ENCODE peak calls at places on chromosomes 4 and X, in five cellular contexts. D, W, G, I and F are unnamed samples.

GRCh38 chr4:63777571-63777970 is 631.7 kb downstream of the TECRL start:
- DNase-seq in D (no peak), W (no peak), G (peak; percentile 2), I (no peak), F (no peak)

GRCh38 chr4:96108146-96108545 is 268.3 kb downstream of the PDHA2 start:
- DNase-seq in D (no peak), W (no peak), G (no peak), I (no peak), F (no peak)

GRCh38 chr4:166146806-166147540 is 273.9 kb downstream of the TLL1 start:
- DNase-seq in D (peak; percentile 3), W (no peak), G (no peak), I (no peak), F (no peak)

GRCh38 chr4:23891064-23891421 is 1.2 kb upstream of the PPARGC1A start:
- DNase-seq in D (no peak), W (no peak), G (no peak), I (no peak), F (no peak)

GRCh38 chr4:113837397-113837796 is 75.9 kb upstream of the CAMK2D start:
- DNase-seq in D (peak; percentile 86), W (no peak), G (no peak), I (peak; percentile 43), F (peak; percentile 89)

GRCh38 chrX:109732319-109732779 is 708 bp downstream of the ACSL4 start:
- DNase-seq in D (peak; percentile 39), W (no peak), G (no peak), I (peak; percentile 7), F (peak; percentile 55)

GRCh38 chr4:96874657-96875056 is 1034.8 kb downstream of the PDHA2 start:
- DNase-seq in D (no peak), W (no peak), G (no peak), I (no peak), F (no peak)

GRCh38 chr4:126604273-126604867 is 1028.4 kb upstream of the INTU start:
- DNase-seq in D (peak; percentile 19), W (no peak), G (peak; percentile 18), I (peak; percentile 30), F (peak; percentile 53)

GRCh38 chrX:125791781-125792180 is 374.3 kb downstream of the DCAF12L2 start:
- DNase-seq in D (no peak), W (no peak), G (no peak), I (no peak), F (no peak)

GRCh38 chr4:173013232-173013932 is 155.2 kb upstream of the GALNT7 start:
- DNase-seq in D (no peak), W (no peak), G (peak; percentile 21), I (peak; percentile 27), F (peak; percentile 60)

GRCh38 chr4:51923343-51923742 is 80.4 kb downstream of the DCUN1D4 start:
- DNase-seq in D (peak; percentile 82), W (no peak), G (peak; percentile 39), I (no peak), F (no peak)

GRCh38 chr4:106609917-106610316 is 241.3 kb upstream of the GIMD1 start:
- DNase-seq in D (no peak), W (no peak), G (no peak), I (no peak), F (no peak)

GRCh38 chr4:88244821-88245579 is 39.4 kb downstream of the PPM1K start:
- DNase-seq in D (no peak), W (no peak), G (no peak), I (no peak), F (no peak)

DNA sequence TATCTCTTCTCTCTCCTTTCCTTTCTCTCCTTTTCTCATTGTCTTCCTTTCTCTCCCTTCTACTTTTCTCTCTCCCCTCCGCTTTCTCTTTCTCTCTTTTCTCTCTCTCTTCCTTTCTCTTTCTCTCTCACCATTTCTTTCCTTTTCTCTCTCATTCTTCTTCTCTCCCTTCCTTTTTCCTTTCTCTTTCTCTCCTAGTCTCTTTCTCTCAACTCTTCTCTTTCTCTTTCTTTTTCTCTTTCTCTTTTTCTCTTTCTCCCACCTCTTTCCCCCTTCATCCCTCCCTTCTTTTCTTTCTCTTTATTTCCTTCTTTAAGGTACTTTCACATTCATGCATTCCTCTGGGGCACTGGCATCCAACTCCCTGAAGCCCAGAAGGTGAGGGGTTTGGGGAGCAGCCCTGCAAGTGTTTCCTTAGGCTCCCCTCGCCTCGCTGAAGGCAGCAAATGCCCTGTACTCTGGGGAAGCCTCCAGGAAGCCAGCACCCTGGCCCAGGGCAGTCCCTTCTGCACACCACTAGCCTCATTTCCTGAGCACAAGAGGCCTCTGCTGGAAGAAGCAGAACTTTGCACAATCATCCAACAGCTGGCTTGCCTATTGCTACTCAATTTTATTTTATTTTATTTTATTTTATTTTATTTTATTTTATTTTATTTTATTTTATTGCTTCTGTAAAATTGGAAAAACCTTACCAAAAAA is 124.2 kb downstream of the NFKB1 start:
- DNase-seq in D (peak; percentile 50), W (no peak), G (peak; percentile 59), I (peak; percentile 37), F (peak; percentile 50)
- H3K4me3 ChIP-seq in D (no peak overlapping the region), W (no peak overlapping the region), G (no peak overlapping the region), I (no peak overlapping the region), F (no peak overlapping the region)

GRCh38 chr4:128565565-128566186 is 243.8 kb upstream of the JADE1 start:
- DNase-seq in D (no peak), W (no peak), G (peak; percentile 51), I (peak; percentile 69), F (peak; percentile 25)
- TF ChIP-seq CTCF in D (peak; percentile 70), W (peak; percentile 38), G (peak; percentile 82), I (peak; percentile 29), F (peak; percentile 43)

DNA sequence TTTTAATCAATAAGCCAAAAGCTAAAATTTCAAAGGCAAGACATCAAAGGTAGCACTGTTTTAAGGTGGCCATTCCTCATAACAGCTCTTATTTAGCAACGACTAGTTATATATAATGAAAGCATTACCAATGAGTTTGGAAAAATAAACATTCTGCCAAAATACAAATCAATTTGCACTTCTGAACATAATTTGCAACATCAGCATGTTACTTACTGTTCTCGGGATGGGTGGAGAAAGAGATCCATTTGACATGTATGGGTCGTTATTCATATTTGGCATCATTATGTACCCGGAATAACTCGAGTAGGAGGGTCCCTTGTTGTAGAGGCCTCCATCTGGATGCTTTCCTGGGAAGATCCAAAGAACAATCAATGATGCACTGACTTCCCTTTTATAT is 5.4 kb downstream of the LEF1 start:
- DNase-seq in D (no peak), W (no peak), G (no peak), I (no peak), F (no peak)
- H3K4me3 ChIP-seq in D (no peak overlapping the region), W (no peak overlapping the region), G (no peak overlapping the region), I (no peak overlapping the region), F (no peak overlapping the region)

GRCh38 chrX:13360146-13360545 is 40.3 kb upstream of the ATXN3L start:
- DNase-seq in D (no peak), W (no peak), G (no peak), I (no peak), F (no peak)
- TF ChIP-seq CTCF in D (no peak), W (no peak), G (no peak), I (no peak), F (no peak)